ENCODE peak calls at places on chromosomes 5 and 9, in six cellular contexts. R is upper lobe of left lung; O is CD8-positive, alpha-beta T cell; U is uterus; T is cardiac fibroblast; J is adrenal gland. Q is an unnamed sample.

GRCh38 chr5:2093859-2094615 is 211.3 kb upstream of the IRX4 start:
- DNase-seq in R (peak), O (no peak), U (peak), T (peak), J (no peak), Q (no peak)

GRCh38 chr9:33813712-33814641 is 3.0 kb upstream of the UBE2R2 start:
- DNase-seq in R (no peak), O (no peak), U (no peak), T (peak), J (no peak), Q (no peak)

GRCh38 chr9:131046581-131047202 is 37.7 kb downstream of the LAMC3 start:
- DNase-seq in R (peak), O (peak), U (no peak), T (peak), J (peak), Q (no peak)

GRCh38 chr9:113538646-113539430 is 75.3 kb downstream of the RGS3 start:
- DNase-seq in R (no peak), O (no peak), U (no peak), T (no peak), J (no peak), Q (no peak)

GRCh38 chr5:179451099-179451812 is 99.1 kb upstream of the RUFY1 start:
- DNase-seq in R (peak), O (no peak), U (no peak), T (no peak), J (no peak), Q (no peak)

GRCh38 chr5:163509288-163510040 is 4.0 kb downstream of the MAT2B start:
- DNase-seq in R (no peak), O (no peak), U (no peak), T (peak), J (no peak), Q (no peak)

GRCh38 chr5:128155793-128156192 is 72.2 kb downstream of the SLC12A2 start:
- DNase-seq in R (no peak), O (no peak), U (no peak), T (peak), J (no peak), Q (no peak)

GRCh38 chr9:2725929-2726328 is 8.6 kb downstream of the KCNV2 start:
- DNase-seq in R (no peak), O (no peak), U (no peak), T (peak), J (no peak), Q (no peak)

GRCh38 chr5:174625591-174626365 is 98.6 kb upstream of the MSX2 start:
- DNase-seq in R (no peak), O (no peak), U (no peak), T (peak), J (peak), Q (no peak)

GRCh38 chr9:38373679-38374078 is 18.8 kb upstream of the ALDH1B1 start:
- DNase-seq in R (no peak), O (no peak), U (no peak), T (no peak), J (no peak), Q (no peak)

GRCh38 chr5:19605846-19606407 is 382.1 kb downstream of the CDH18 start:
- DNase-seq in R (no peak), O (no peak), U (no peak), T (no peak), J (no peak), Q (no peak)

GRCh38 chr9:136939431-136939995 is 5.0 kb downstream of the FBXW5 start:
- DNase-seq in R (peak), O (no peak), U (no peak), T (no peak), J (no peak), Q (no peak)

GRCh38 chr9:70602364-70603019 is 188.0 kb upstream of the KLF9 start:
- DNase-seq in R (no peak), O (peak), U (peak), T (peak), J (peak), Q (peak)

GRCh38 chr5:113232667-113233066 is 202.1 kb downstream of the TSSK1B start:
- DNase-seq in R (no peak), O (no peak), U (peak), T (peak), J (no peak), Q (no peak)

GRCh38 chr9:93949694-93950449 is 5.3 kb downstream of the BARX1 start:
- DNase-seq in R (no peak), O (no peak), U (no peak), T (no peak), J (no peak), Q (no peak)

GRCh38 chr9:2140600-2141223 is 125.6 kb downstream of the SMARCA2 start:
- DNase-seq in R (no peak), O (no peak), U (no peak), T (no peak), J (no peak), Q (no peak)

GRCh38 chr9:127162567-127163365 is 40.3 kb upstream of the ANGPTL2 start:
- DNase-seq in R (no peak), O (no peak), U (peak), T (no peak), J (no peak), Q (no peak)

GRCh38 chr5:180608572-180609310 is 17.4 kb upstream of the SCGB3A1 start:
- DNase-seq in R (peak), O (no peak), U (no peak), T (no peak), J (no peak), Q (no peak)

GRCh38 chr9:31799953-31800609 is 584.4 kb upstream of the ACO1 start:
- DNase-seq in R (no peak), O (no peak), U (no peak), T (peak), J (no peak), Q (no peak)

GRCh38 chr9:117153021-117153420 is 261.8 kb downstream of the ASTN2 start:
- DNase-seq in R (no peak), O (no peak), U (no peak), T (no peak), J (no peak), Q (peak)

GRCh38 chr5:1187234-1187949 is 14.0 kb upstream of the SLC6A19 start:
- DNase-seq in R (peak), O (no peak), U (no peak), T (no peak), J (no peak), Q (no peak)

GRCh38 chr5:73306078-73306719 is 133.2 kb downstream of the TMEM174 start:
- DNase-seq in R (no peak), O (no peak), U (no peak), T (no peak), J (no peak), Q (no peak)

GRCh38 chr9:95206143-95206542 is 111.4 kb downstream of the FANCC start:
- DNase-seq in R (no peak), O (no peak), U (no peak), T (no peak), J (no peak), Q (no peak)

GRCh38 chr5:117488976-117489500 is 914.4 kb upstream of the SEMA6A start:
- DNase-seq in R (no peak), O (no peak), U (no peak), T (no peak), J (no peak), Q (no peak)
- TF ChIP-seq CTCF in R (no peak), O (no peak), U (no peak), T (no peak), J (no peak), Q (no peak)

GRCh38 chr5:178081571-178082244 is 31.6 kb upstream of the N4BP3 start:
- DNase-seq in R (no peak), O (no peak), U (no peak), T (no peak), J (no peak), Q (no peak)

GRCh38 chr5:178090856-178091255 is 22.5 kb upstream of the N4BP3 start:
- DNase-seq in R (no peak), O (no peak), U (no peak), T (no peak), J (no peak), Q (no peak)

GRCh38 chr5:178083942-178084341 is 29.4 kb upstream of the N4BP3 start:
- DNase-seq in R (no peak), O (no peak), U (no peak), T (no peak), J (no peak), Q (no peak)

GRCh38 chr5:178080618-178081410 is 32.5 kb upstream of the N4BP3 start:
- DNase-seq in R (no peak), O (no peak), U (no peak), T (no peak), J (no peak), Q (no peak)

GRCh38 chr5:178086266-178086665 is 27.1 kb upstream of the N4BP3 start:
- DNase-seq in R (peak), O (no peak), U (no peak), T (no peak), J (no peak), Q (no peak)
- H3K4me3 ChIP-seq in R (no peak), O (no peak), U (no peak), T (no peak), J (no peak), Q (no peak)

DNA sequence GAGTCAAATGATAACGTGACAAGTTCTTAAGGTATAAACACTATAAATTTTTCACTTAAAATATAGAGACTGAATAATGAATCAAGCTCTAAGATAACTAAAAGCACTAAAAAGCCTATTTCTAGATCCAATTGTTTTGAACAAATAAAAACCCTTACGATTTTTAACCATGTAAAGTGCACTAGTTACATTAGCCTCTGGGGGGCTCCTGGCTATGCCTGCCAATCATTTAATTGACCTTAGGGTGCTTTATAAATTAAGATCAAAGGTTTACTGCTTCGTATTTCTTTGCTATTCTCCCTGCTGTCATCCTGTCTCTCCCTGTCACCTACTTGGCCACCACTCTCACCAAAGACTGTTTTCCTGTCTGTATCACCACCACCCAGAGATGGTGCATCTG is 133.4 kb downstream of the ESM1 start:
- DNase-seq in R (no peak), O (no peak), U (no peak), T (no peak), J (no peak), Q (no peak)
- TF ChIP-seq CTCF in R (no peak), O (no peak), U (no peak), T (no peak), J (no peak), Q (no peak)

GRCh38 chr9:36049408-36049807 is 12.7 kb downstream of the RECK start:
- DNase-seq in R (peak), O (no peak), U (no peak), T (no peak), J (no peak), Q (no peak)
- H3K4me3 ChIP-seq in R (no peak), O (no peak), U (no peak), T (no peak), J (no peak), Q (no peak)

GRCh38 chr5:140869555-140869886 is 764 bp downstream of the PCDHA11 start:
- DNase-seq in R (no peak), O (no peak), U (no peak), T (no peak), J (no peak), Q (no peak)
- TF ChIP-seq CTCF in R (no peak), O (no peak), U (no peak), T (no peak), J (no peak), Q (no peak)